ENCODE peak calls at places on chromosome 21, in six cellular contexts. C is GM12891, I is suprapubic skin, H is adrenal gland, V is HCT116, X is sigmoid colon. E is an unnamed sample.

GRCh38 chr21:44959376-44960091 is 19.7 kb downstream of the SLX9 start:
- DNase-seq in C (no peak), H (no peak), I (no peak), V (no peak), X (peak), E (no peak)

GRCh38 chr21:40929833-40930232 is 82.9 kb upstream of the DSCAM start:
- DNase-seq in H (no peak), I (no peak), C (no peak), X (no peak), V (no peak), E (no peak)

GRCh38 chr21:34074283-34075098 is 1.1 kb downstream of the MRPS6 start:
- DNase-seq in I (no peak), H (no peak), V (no peak), C (no peak), X (no peak), E (no peak)

GRCh38 chr21:41186763-41187536 is 19.0 kb downstream of the BACE2 start:
- DNase-seq in X (no peak), C (no peak), H (no peak), I (no peak), V (no peak), E (no peak)

GRCh38 chr21:35408401-35408800 is 359.3 kb upstream of the RUNX1 start:
- DNase-seq in I (no peak), X (no peak), C (no peak), V (no peak), H (no peak), E (no peak)

GRCh38 chr21:34900376-34900775 is 148.7 kb downstream of the RUNX1 start:
- DNase-seq in V (no peak), H (no peak), X (no peak), I (no peak), C (no peak), E (no peak)

GRCh38 chr21:34880401-34880800 is 168.7 kb downstream of the RUNX1 start:
- DNase-seq in X (no peak), C (no peak), I (no peak), V (no peak), H (no peak), E (no peak)

GRCh38 chr21:28138272-28138671 is 854.4 kb downstream of the LTN1 start:
- DNase-seq in H (no peak), V (no peak), I (no peak), X (no peak), C (no peak), E (no peak)

GRCh38 chr21:28776251-28776650 is 216.4 kb downstream of the LTN1 start:
- DNase-seq in H (no peak), V (no peak), X (no peak), I (no peak), C (no peak), E (no peak)

GRCh38 chr21:36478941-36479340 is 981 bp downstream of the CLDN14 start:
- DNase-seq in H (no peak), X (no peak), I (no peak), V (no peak), C (no peak), E (no peak)

GRCh38 chr21:37829447-37829846 is 86.8 kb downstream of the KCNJ6 start:
- DNase-seq in V (no peak), C (no peak), I (no peak), X (no peak), H (peak), E (peak)

GRCh38 chr21:24716306-24716918 is 890.9 kb downstream of the MRPL39 start:
- DNase-seq in X (no peak), H (no peak), C (no peak), I (no peak), V (no peak), E (no peak)

GRCh38 chr21:26546698-26547097 is 26.4 kb downstream of the CYYR1 start:
- DNase-seq in X (no peak), C (no peak), H (peak), V (no peak), I (no peak), E (no peak)

GRCh38 chr21:41771625-41771945 is 4.7 kb upstream of the RIPK4 start:
- DNase-seq in H (no peak), C (no peak), I (no peak), V (no peak), X (no peak), E (no peak)

GRCh38 chr21:34726627-34727337 is 58.0 kb downstream of the CLIC6 start:
- DNase-seq in X (no peak), C (no peak), I (no peak), V (no peak), H (no peak), E (no peak)

GRCh38 chr21:18522181-18522771 is 118.7 kb upstream of the TMPRSS15 start:
- DNase-seq in H (no peak), I (no peak), V (no peak), C (no peak), X (no peak), E (no peak)

GRCh38 chr21:41402796-41403195 is 23.2 kb upstream of the MX1 start:
- DNase-seq in I (peak), X (no peak), V (no peak), C (no peak), H (no peak), E (no peak)

GRCh38 chr21:22474403-22474802 is 1476.2 kb downstream of the NCAM2 start:
- DNase-seq in X (no peak), H (no peak), I (no peak), V (no peak), C (no peak), E (no peak)

GRCh38 chr21:45309069-45309521 is 21.4 kb upstream of the POFUT2 start:
- DNase-seq in X (peak), H (peak), V (no peak), C (no peak), I (no peak), E (peak)

GRCh38 chr21:34775793-34776192 is 107.0 kb downstream of the CLIC6 start:
- DNase-seq in H (no peak), V (no peak), I (no peak), X (no peak), C (no peak), E (no peak)

GRCh38 chr21:29181799-29182470 is 51.5 kb downstream of the MAP3K7CL start:
- DNase-seq in I (no peak), H (peak), X (no peak), V (peak), C (no peak), E (peak)

GRCh38 chr21:27407296-27407695 is 440.4 kb upstream of the ADAMTS5 start:
- DNase-seq in X (no peak), I (no peak), C (no peak), H (no peak), V (no peak), E (no peak)

GRCh38 chr21:42163511-42163863 is 55.5 kb upstream of the ABCG1 start:
- DNase-seq in X (no peak), H (no peak), C (no peak), I (peak), V (no peak), E (no peak)

GRCh38 chr21:37849703-37850102 is 66.6 kb downstream of the KCNJ6 start:
- DNase-seq in V (no peak), H (no peak), X (no peak), C (no peak), I (no peak), E (peak)

GRCh38 chr21:34701726-34702125 is 32.9 kb downstream of the CLIC6 start:
- DNase-seq in I (no peak), C (no peak), V (no peak), X (no peak), H (no peak), E (no peak)

GRCh38 chr21:45286671-45287437 is 841 bp downstream of the POFUT2 start:
- DNase-seq in X (peak), H (peak), V (no peak), I (peak), C (no peak), E (no peak)

GRCh38 chr21:28975401-28975800 is 17.3 kb downstream of the LTN1 start:
- DNase-seq in I (no peak), V (no peak), X (no peak), C (no peak), H (no peak), E (no peak)

GRCh38 chr21:28669331-28669730 is 323.3 kb downstream of the LTN1 start:
- DNase-seq in X (no peak), C (no peak), H (no peak), I (no peak), V (no peak), E (no peak)

GRCh38 chr21:41137401-41137800 is 30.6 kb upstream of the BACE2 start:
- DNase-seq in I (no peak), V (no peak), H (no peak), X (no peak), C (no peak), E (no peak)

GRCh38 chr21:17438642-17439041 is 74.2 kb upstream of the CXADR start:
- DNase-seq in C (no peak), X (no peak), V (no peak), I (no peak), H (no peak), E (no peak)

GRCh38 chr21:26070822-26071425 is 99.6 kb downstream of the APP start:
- DNase-seq in C (no peak), H (peak), X (peak), V (no peak), I (no peak), E (no peak)

GRCh38 chr21:26153758-26154157 is 16.8 kb downstream of the APP start:
- DNase-seq in X (no peak), V (no peak), H (no peak), I (no peak), C (no peak), E (no peak)

GRCh38 chr21:28605138-28605537 is 387.5 kb downstream of the LTN1 start:
- DNase-seq in V (no peak), X (no peak), H (no peak), C (peak), I (no peak), E (no peak)

GRCh38 chr21:45322231-45322959 is 34.7 kb upstream of the POFUT2 start:
- DNase-seq in V (no peak), H (peak), X (peak), C (no peak), I (no peak), E (no peak)

GRCh38 chr21:29748391-29749167 is 191.2 kb downstream of the GRIK1 start:
- DNase-seq in C (no peak), V (no peak), I (no peak), H (no peak), X (no peak), E (no peak)

GRCh38 chr21:16407403-16408279 is 677.9 kb downstream of the USP25 start:
- DNase-seq in C (no peak), I (no peak), X (no peak), H (no peak), V (no peak), E (no peak)
- TF ChIP-seq POLR2A in C (no peak), I (no peak), X (no peak), H (no peak), V (no peak), E (no peak)

GRCh38 chr21:43771199-43771675 is 4.9 kb downstream of the CSTB start:
- DNase-seq in H (no peak), V (no peak), C (no peak), I (no peak), X (no peak), E (no peak)

GRCh38 chr21:43769325-43769958 is 6.7 kb downstream of the CSTB start:
- DNase-seq in I (no peak), C (no peak), H (no peak), X (no peak), V (no peak), E (no peak)

GRCh38 chr21:43768868-43769167 is 7.3 kb downstream of the CSTB start:
- DNase-seq in V (no peak), X (no peak), C (no peak), H (no peak), I (no peak), E (no peak)

GRCh38 chr21:43771698-43772367 is 4.3 kb downstream of the CSTB start:
- DNase-seq in C (no peak), V (no peak), I (no peak), H (no peak), X (no peak), E (no peak)

GRCh38 chr21:43770066-43770655 is 5.9 kb downstream of the CSTB start:
- DNase-seq in C (no peak), H (no peak), X (no peak), V (no peak), I (no peak), E (no peak)
- TF ChIP-seq POLR2A in C (no peak), H (no peak), X (no peak), V (no peak), I (no peak), E (no peak)

GRCh38 chr21:32914424-32915070 is 111.2 kb upstream of the OLIG2 start:
- DNase-seq in H (no peak), C (no peak), I (no peak), X (no peak), V (no peak), E (no peak)

GRCh38 chr21:32917392-32918135 is 108.2 kb upstream of the OLIG2 start:
- DNase-seq in I (no peak), C (no peak), H (peak), X (no peak), V (no peak), E (no peak)

GRCh38 chr21:32915099-32915498 is 110.6 kb upstream of the OLIG2 start:
- DNase-seq in X (no peak), H (no peak), V (no peak), I (no peak), C (no peak), E (no peak)

GRCh38 chr21:32916522-32917099 is 109.1 kb upstream of the OLIG2 start:
- DNase-seq in H (no peak), I (no peak), V (peak), X (no peak), C (no peak), E (no peak)

DNA sequence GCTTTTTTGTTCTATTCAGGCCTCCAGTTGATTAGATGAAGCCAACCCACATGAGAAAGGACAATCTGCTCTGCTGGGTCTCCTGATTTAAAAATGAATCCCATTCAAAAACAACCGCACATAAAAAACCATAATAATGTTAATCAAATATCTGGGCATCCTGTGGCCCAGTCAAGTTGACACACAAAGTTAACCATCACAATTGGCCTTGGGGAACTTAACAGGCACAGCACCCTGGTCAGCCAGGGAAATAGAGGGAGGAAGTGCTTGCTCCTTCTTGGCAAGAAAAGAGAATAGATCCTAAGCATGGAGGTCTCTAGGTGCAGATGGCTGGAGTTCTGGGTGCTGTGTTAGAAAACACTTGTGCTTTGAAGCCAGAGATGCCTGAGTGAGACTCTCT is 109.6 kb upstream of the OLIG2 start:
- DNase-seq in C (no peak), X (no peak), V (no peak), H (no peak), I (no peak), E (no peak)
- TF ChIP-seq POLR2A in C (no peak), X (no peak), V (no peak), H (no peak), I (no peak), E (no peak)

GRCh38 chr21:23542097-23542496 is 2065.2 kb downstream of the MRPL39 start:
- DNase-seq in C (no peak), I (no peak), X (no peak), V (no peak), H (no peak), E (no peak)

GRCh38 chr21:23543334-23543733 is 2063.9 kb downstream of the MRPL39 start:
- DNase-seq in I (no peak), X (no peak), V (no peak), C (no peak), H (peak), E (no peak)

GRCh38 chr21:23541571-23541970 is 2065.7 kb downstream of the MRPL39 start:
- DNase-seq in C (no peak), V (no peak), H (no peak), I (no peak), X (no peak), E (no peak)
- TF ChIP-seq POLR2A in C (no peak), V (no peak), H (no peak), I (no peak), X (no peak), E (no peak)

GRCh38 chr21:46323710-46324389 is at the start of the genes C21orf58 and PCNT:
- DNase-seq in X (peak), H (peak), V (peak), I (peak), C (peak), E (peak)
- TF ChIP-seq POLR2A in X (no peak), H (no peak), V (peak), I (peak), C (peak), E (peak)

DNA sequence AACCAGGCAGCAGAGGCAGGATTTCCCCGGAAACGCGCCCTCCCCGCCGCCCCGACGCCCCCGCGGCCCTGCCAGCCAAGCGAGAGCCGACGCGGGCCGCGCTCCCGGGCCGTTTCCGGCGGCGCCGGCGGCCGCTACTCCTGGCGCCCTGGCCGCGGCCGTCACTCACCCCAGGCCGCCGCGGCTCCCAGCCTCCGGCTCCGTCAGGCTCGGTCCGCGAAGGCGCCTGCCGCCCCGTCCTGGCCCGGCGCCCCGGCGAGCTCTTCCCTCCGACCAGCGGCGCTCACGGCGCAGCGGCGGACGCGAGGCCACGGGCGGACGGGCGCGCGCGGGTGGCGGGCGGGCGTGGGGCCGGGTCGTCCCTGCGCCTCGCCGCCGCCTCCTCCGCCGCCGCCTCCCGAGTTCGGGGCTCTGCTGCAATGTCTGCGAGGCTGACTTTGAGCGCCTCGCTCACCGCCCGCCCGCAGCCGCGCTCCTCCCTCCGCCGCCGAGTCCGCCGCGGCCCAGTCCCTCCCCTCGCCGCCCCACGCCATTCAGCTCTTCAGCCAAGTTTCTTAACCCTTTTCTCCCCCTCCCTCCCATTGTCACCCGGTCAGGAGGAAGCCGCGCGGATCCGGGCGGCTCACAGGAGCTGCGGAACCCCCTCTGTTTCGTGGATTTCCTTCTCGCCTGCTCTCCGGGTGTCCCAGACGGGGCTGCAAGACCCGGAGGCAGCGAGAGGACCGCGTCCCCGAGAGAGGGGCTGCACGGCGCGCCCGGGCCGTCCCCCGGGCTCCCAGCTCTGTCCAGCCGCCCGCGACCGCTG is at the start of gene NRIP1:
- DNase-seq in H (peak), I (peak), X (peak), V (no peak), C (peak), E (peak)
- TF ChIP-seq POLR2A in H (peak), I (peak), X (peak), V (no peak), C (no peak), E (peak)

DNA sequence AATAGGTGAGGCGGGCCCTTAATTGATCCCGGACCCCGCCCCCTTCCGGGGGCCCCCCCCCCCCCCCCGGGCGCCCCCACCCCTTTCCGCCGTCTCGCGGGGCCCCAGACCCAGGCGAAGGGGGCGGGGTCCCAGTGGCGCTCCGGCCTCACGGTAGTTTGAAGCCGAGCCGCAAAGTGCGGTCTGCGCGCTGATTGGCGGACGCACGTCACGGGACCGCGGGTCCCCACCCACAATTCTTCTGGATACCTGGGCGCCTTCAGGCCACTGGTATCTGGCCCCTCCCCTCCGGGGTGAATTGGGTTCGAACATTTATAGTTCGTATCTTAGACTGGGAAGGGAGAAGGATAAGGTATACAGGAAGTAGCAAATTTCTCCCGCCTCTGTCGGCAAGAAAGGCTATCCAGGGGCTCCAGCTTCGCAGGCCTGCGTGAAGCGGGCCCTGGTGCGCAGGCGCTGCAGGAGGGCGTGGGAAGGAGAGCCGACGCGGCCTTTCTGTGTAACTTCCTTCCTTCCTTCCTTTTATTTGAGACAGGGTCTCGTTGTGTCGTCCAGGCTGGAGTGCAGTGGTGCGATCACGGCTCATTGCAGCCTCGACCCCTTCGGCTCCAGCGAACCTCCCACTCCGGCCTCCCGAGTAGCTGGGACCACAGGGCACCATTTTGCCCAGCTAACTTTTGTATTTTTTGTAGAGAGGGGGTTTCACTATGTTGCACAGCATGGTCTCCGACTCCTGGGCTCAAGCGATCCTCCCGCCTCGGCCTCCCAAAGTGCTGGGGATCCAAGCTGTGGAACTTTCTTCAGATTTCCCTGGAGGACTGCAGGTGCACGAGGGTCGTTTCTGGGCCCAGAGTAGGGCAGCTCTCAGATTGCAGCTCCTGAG is 564 bp upstream of the HMGN1 start:
- DNase-seq in X (peak), C (peak), V (peak), I (peak), H (peak), E (peak)
- TF ChIP-seq POLR2A in X (peak), C (peak), V (no peak), I (peak), H (no peak), E (no peak)

E was measured in H54.